ENCODE peak calls at places on chromosomes 5 and 9, in five cellular contexts. I, N, P, L and F are unnamed samples.
A peak's percentile ranks its signal among the peaks of the same experiment; 100 is the strongest.

GRCh38 chr9:89461302-89461701 is 36.6 kb downstream of the SEMA4D start:
- DNase-seq in I (no peak), N (no peak), P (no peak), L (no peak), F (no peak)

GRCh38 chr5:133906303-133906702 is 62.1 kb downstream of the C5orf15 start:
- DNase-seq in I (no peak), N (no peak), P (no peak), L (no peak), F (no peak)

GRCh38 chr5:142053434-142054253 is 40.8 kb upstream of the GNPDA1 start:
- DNase-seq in I (no peak), N (peak; percentile 34), P (no peak), L (no peak), F (no peak)

GRCh38 chr9:88988796-88989641 is 2.2 kb upstream of the S1PR3 start:
- DNase-seq in I (no peak), N (no peak), P (no peak), L (no peak), F (no peak)

GRCh38 chr5:81534481-81534840 is 140.5 kb upstream of the ACOT12 start:
- DNase-seq in I (no peak), N (no peak), P (no peak), L (no peak), F (no peak)

GRCh38 chr5:93899026-93899600 is 157.7 kb upstream of the POU5F2 start:
- DNase-seq in I (no peak), N (no peak), P (no peak), L (peak; percentile 11), F (no peak)

GRCh38 chr5:24714757-24715156 is 70.0 kb upstream of the CDH10 start:
- DNase-seq in I (no peak), N (no peak), P (no peak), L (no peak), F (no peak)

GRCh38 chr5:69265931-69266330 is 31.2 kb downstream of the CDK7 start:
- DNase-seq in I (no peak), N (no peak), P (no peak), L (peak; percentile 27), F (no peak)

GRCh38 chr5:180093241-180093640 is 21.7 kb upstream of the RNF130 start:
- DNase-seq in I (no peak), N (no peak), P (no peak), L (no peak), F (no peak)

GRCh38 chr5:111453747-111454146 is 58.6 kb downstream of the STARD4 start:
- DNase-seq in I (no peak), N (no peak), P (no peak), L (peak; percentile 67), F (no peak)

GRCh38 chr9:93198839-93199625 is 15.1 kb downstream of the WNK2 start:
- DNase-seq in I (no peak), N (no peak), P (no peak), L (no peak), F (no peak)

GRCh38 chr5:102715405-102715804 is 39.7 kb upstream of the PAM start:
- DNase-seq in I (no peak), N (no peak), P (no peak), L (no peak), F (no peak)

GRCh38 chr5:14457475-14457874 is 124.1 kb upstream of the OTULINL start:
- DNase-seq in I (no peak), N (no peak), P (no peak), L (peak; percentile 55), F (no peak)

GRCh38 chr5:160685219-160685618 is 166.8 kb downstream of the ATP10B start:
- DNase-seq in I (no peak), N (no peak), P (no peak), L (no peak), F (no peak)

GRCh38 chr5:91281409-91281808 is 101.7 kb downstream of the ARRDC3 start:
- DNase-seq in I (no peak), N (no peak), P (no peak), L (no peak), F (no peak)

GRCh38 chr9:133031496-133031911 is 707 bp downstream of the GTF3C5 start:
- DNase-seq in I (no peak), N (no peak), P (peak; percentile 20), L (no peak), F (no peak)

GRCh38 chr5:134511796-134512660 is 13.4 kb upstream of the JADE2 start:
- DNase-seq in I (peak; percentile 94), N (peak; percentile 88), P (peak; percentile 79), L (no peak), F (peak; percentile 69)

GRCh38 chr9:89654025-89654662 is 49.3 kb downstream of the GADD45G start:
- DNase-seq in I (no peak), N (no peak), P (no peak), L (no peak), F (no peak)

GRCh38 chr5:34676409-34676808 is 20.3 kb downstream of the RAI14 start:
- DNase-seq in I (no peak), N (no peak), P (no peak), L (no peak), F (no peak)

GRCh38 chr5:113061851-113062631 is 85.4 kb downstream of the DCP2 start:
- DNase-seq in I (no peak), N (no peak), P (no peak), L (peak; percentile 33), F (no peak)

GRCh38 chr5:168788786-168789185 is 209.6 kb upstream of the PANK3 start:
- DNase-seq in I (no peak), N (no peak), P (no peak), L (no peak), F (no peak)

GRCh38 chr5:177403194-177403825 is 2.8 kb upstream of the PFN3 start:
- DNase-seq in I (no peak), N (no peak), P (no peak), L (no peak), F (no peak)

GRCh38 chr9:94799578-94800264 is 73.2 kb downstream of the AOPEP start:
- DNase-seq in I (no peak), N (no peak), P (no peak), L (no peak), F (no peak)
- H3K4me3 ChIP-seq in I (no peak overlapping the region), N (no peak overlapping the region), P (no peak overlapping the region), L (no peak overlapping the region), F (no peak overlapping the region)

GRCh38 chr9:33164138-33164809 is 2.9 kb downstream of the B4GALT1 start:
- DNase-seq in I (no peak), N (no peak), P (no peak), L (no peak), F (no peak)

GRCh38 chr9:33163433-33164137 is 3.6 kb downstream of the B4GALT1 start:
- DNase-seq in I (peak; percentile 48), N (no peak), P (no peak), L (no peak), F (no peak)

GRCh38 chr9:33161589-33162132 is 5.5 kb downstream of the B4GALT1 start:
- DNase-seq in I (no peak), N (peak; percentile 79), P (no peak), L (no peak), F (no peak)

GRCh38 chr9:33161011-33161588 is 6.0 kb downstream of the B4GALT1 start:
- DNase-seq in I (peak; percentile 75), N (peak; percentile 93), P (peak; percentile 82), L (peak; percentile 62), F (no peak)

GRCh38 chr9:33162721-33163311 is 4.3 kb downstream of the B4GALT1 start:
- DNase-seq in I (peak; percentile 82), N (peak; percentile 86), P (peak; percentile 87), L (no peak), F (peak; percentile 59)
- TF ChIP-seq EP300 in I (peak; percentile 91), N (no peak), P (no peak), L (no peak), F (peak; percentile 94)

GRCh38 chr9:37800631-37801286 is at the start of gene DCAF10:
- DNase-seq in I (peak; percentile 82), N (peak; percentile 85), P (peak; percentile 92), L (peak; percentile 94), F (peak; percentile 79)
- TF ChIP-seq CTCF in I (no peak), N (peak; percentile 21), P (no peak), L (no peak), F (no peak)

GRCh38 chr5:159417170-159417569 is 86.9 kb upstream of the IL12B start:
- DNase-seq in I (no peak), N (no peak), P (no peak), L (no peak), F (no peak)

GRCh38 chr5:159412284-159413046 is 82.2 kb upstream of the IL12B start:
- DNase-seq in I (peak; percentile 15), N (peak; percentile 31), P (no peak), L (no peak), F (no peak)

GRCh38 chr5:159416438-159416837 is 86.2 kb upstream of the IL12B start:
- DNase-seq in I (no peak), N (no peak), P (no peak), L (no peak), F (no peak)

GRCh38 chr5:159414021-159414420 is 83.7 kb upstream of the IL12B start:
- DNase-seq in I (no peak), N (no peak), P (no peak), L (no peak), F (no peak)

GRCh38 chr5:159415301-159415937 is 85.1 kb upstream of the IL12B start:
- DNase-seq in I (no peak), N (no peak), P (no peak), L (no peak), F (no peak)
- H3K4me3 ChIP-seq in I (no peak overlapping the region), N (no peak overlapping the region), P (no peak overlapping the region), L (no peak overlapping the region), F (no peak overlapping the region)